ENCODE peak calls at places on chromosomes 12 and 14, in four cellular contexts. One of them, this sample, is unnamed. For H3K4me1, the result is how much of the 10 kb centered on the place peaks cover.

GRCh38 chr14:32618991-32619390 is 289.9 kb downstream of the AKAP6 start:
- DNase-seq in HepG2: no peak
- DNase-seq in right lobe of liver: no peak
- DNase-seq in prostate gland: no peak
- DNase-seq in this sample: no peak

GRCh38 chr12:132766380-132767085 is 4.9 kb upstream of the ANKLE2 start:
- DNase-seq in right lobe of liver: peak
- DNase-seq in prostate gland: no peak
- DNase-seq in HepG2: no peak
- DNase-seq in this sample: no peak

GRCh38 chr14:79253576-79253975 is 957.7 kb downstream of the DIO2 start:
- DNase-seq in HepG2: no peak
- DNase-seq in prostate gland: no peak
- DNase-seq in right lobe of liver: no peak
- DNase-seq in this sample: no peak

GRCh38 chr12:112823582-112824149 is 32.1 kb downstream of the RPH3A start:
- DNase-seq in HepG2: no peak
- DNase-seq in prostate gland: no peak
- DNase-seq in right lobe of liver: no peak
- DNase-seq in this sample: no peak

GRCh38 chr14:35331605-35332516 is 39.7 kb downstream of the PSMA6 start:
- DNase-seq in right lobe of liver: no peak
- DNase-seq in prostate gland: peak
- DNase-seq in HepG2: peak
- DNase-seq in this sample: no peak

GRCh38 chr12:22974865-22975264 is 349.9 kb downstream of the ETNK1 start:
- DNase-seq in HepG2: peak
- DNase-seq in prostate gland: no peak
- DNase-seq in right lobe of liver: no peak
- DNase-seq in this sample: no peak

GRCh38 chr12:59700145-59700435 is 104.3 kb downstream of the SLC16A7 start:
- DNase-seq in prostate gland: no peak
- DNase-seq in right lobe of liver: no peak
- DNase-seq in HepG2: no peak
- DNase-seq in this sample: no peak

GRCh38 chr12:130486891-130487416 is 149.3 kb downstream of the PIWIL1 start:
- DNase-seq in right lobe of liver: no peak
- DNase-seq in prostate gland: no peak
- DNase-seq in HepG2: no peak
- DNase-seq in this sample: no peak

GRCh38 chr14:69041783-69042182 is 62.7 kb upstream of the ACTN1 start:
- DNase-seq in right lobe of liver: no peak
- DNase-seq in HepG2: no peak
- DNase-seq in prostate gland: no peak
- DNase-seq in this sample: no peak

GRCh38 chr14:93059917-93060545 is 55.7 kb downstream of the ITPK1 start:
- DNase-seq in prostate gland: no peak
- DNase-seq in right lobe of liver: no peak
- DNase-seq in HepG2: no peak
- DNase-seq in this sample: peak

GRCh38 chr12:29599397-29599796 is 101.9 kb upstream of the OVCH1 start:
- DNase-seq in prostate gland: no peak
- DNase-seq in right lobe of liver: no peak
- DNase-seq in HepG2: no peak
- DNase-seq in this sample: no peak

GRCh38 chr12:6869049-6870021 is 2.0 kb downstream of the TPI1 start:
- DNase-seq in right lobe of liver: peak
- DNase-seq in prostate gland: peak
- DNase-seq in HepG2: peak
- DNase-seq in this sample: peak

DNA sequence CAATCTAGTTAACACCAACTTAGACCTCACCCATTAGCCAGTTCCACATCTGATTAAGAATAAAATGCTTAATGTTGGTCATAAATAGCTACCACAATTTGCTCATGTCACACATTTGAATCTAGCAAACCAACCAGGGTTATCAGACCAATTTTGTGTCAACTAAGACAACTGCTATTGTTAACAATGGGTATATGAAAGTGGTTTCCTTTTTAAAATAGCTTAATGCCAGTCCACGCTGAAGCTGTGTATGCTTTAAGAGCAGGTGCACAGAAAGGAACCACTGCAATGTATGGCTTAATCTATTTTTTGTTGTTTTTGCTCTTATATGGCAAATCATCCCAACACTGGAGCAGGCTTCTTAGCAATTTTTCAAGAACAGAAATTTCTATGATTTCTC is 45.6 kb upstream of the SELPLG start:
- DNase-seq in prostate gland: no peak
- DNase-seq in right lobe of liver: no peak
- DNase-seq in HepG2: no peak
- DNase-seq in this sample: no peak
- H3K27ac ChIP-seq in prostate gland: no peak
- H3K27ac ChIP-seq in right lobe of liver: no peak
- H3K27ac ChIP-seq in HepG2: no peak
- H3K27ac ChIP-seq in this sample: no peak

GRCh38 chr12:8548192-8548591 is 7.5 kb upstream of the CLEC4E start:
- DNase-seq in HepG2: no peak
- DNase-seq in prostate gland: no peak
- DNase-seq in right lobe of liver: no peak
- DNase-seq in this sample: no peak

GRCh38 chr12:8549381-8549780 is 8.7 kb upstream of the CLEC4E start:
- DNase-seq in right lobe of liver: no peak
- DNase-seq in HepG2: no peak
- DNase-seq in prostate gland: no peak
- DNase-seq in this sample: no peak

GRCh38 chr12:8541591-8541990 is 886 bp upstream of the CLEC4E start:
- DNase-seq in HepG2: no peak
- DNase-seq in prostate gland: no peak
- DNase-seq in right lobe of liver: no peak
- DNase-seq in this sample: no peak

GRCh38 chr12:8544295-8544694 is 3.6 kb upstream of the CLEC4E start:
- DNase-seq in right lobe of liver: peak
- DNase-seq in HepG2: peak
- DNase-seq in prostate gland: peak
- DNase-seq in this sample: peak
- TF ChIP-seq CTCF in right lobe of liver: peak
- TF ChIP-seq CTCF in HepG2: peak
- TF ChIP-seq CTCF in prostate gland: peak
- TF ChIP-seq CTCF in this sample: peak

DNA sequence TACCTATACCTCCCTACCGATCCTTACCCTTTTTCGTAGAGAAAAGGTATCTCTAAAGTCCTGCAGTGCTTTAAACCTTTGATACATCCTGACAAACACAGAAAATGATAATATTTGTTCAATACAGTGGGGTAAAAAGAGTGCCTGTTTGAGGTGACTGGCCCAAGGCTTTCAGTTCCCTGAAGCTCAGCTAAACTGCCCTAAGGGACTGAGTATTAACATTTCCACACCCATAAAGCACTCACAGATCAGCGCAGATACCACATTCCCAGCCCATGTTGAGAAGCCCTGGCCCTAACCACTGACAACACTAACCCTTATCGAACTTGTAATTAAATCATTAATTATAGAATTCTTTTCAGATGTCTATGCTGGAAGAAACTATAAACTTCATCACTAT is 108.7 kb downstream of the DIP2B start:
- DNase-seq in right lobe of liver: no peak
- DNase-seq in prostate gland: no peak
- DNase-seq in HepG2: no peak
- DNase-seq in this sample: no peak
- H3K4me1 ChIP-seq in right lobe of liver: under half
- H3K4me1 ChIP-seq in prostate gland: under half
- H3K4me1 ChIP-seq in HepG2: under half
- H3K4me1 ChIP-seq in this sample: under half

GRCh38 chr12:122896662-122897061 is 738 bp upstream of the VPS37B start:
- DNase-seq in right lobe of liver: no peak
- DNase-seq in HepG2: no peak
- DNase-seq in prostate gland: no peak
- DNase-seq in this sample: no peak
- H3K27ac ChIP-seq in right lobe of liver: no peak
- H3K27ac ChIP-seq in HepG2: peak
- H3K27ac ChIP-seq in prostate gland: no peak
- H3K27ac ChIP-seq in this sample: peak

DNA sequence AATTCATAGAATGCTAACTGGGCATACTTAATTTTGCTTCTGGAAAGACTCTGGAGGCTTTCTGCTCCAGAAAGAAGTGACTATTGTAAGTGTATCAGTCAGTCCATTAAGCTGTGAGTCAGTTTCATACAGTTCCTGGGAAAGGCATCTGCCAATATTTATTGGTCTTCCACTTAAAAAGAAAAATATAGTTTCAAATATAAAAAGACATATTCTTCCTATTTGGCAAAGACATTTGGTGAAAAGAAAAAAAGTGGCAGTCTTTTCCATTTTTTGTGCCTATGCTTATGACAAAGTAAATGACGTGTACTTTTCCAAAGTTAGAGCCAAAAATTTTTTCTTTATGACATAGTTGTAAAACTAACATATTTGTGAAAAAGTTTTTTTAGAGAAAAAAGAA is 12.3 kb downstream of the TMEM30B start:
- DNase-seq in prostate gland: no peak
- DNase-seq in HepG2: no peak
- DNase-seq in right lobe of liver: no peak
- DNase-seq in this sample: no peak
- TF ChIP-seq CTCF in prostate gland: no peak
- TF ChIP-seq CTCF in HepG2: no peak
- TF ChIP-seq CTCF in right lobe of liver: no peak
- TF ChIP-seq CTCF in this sample: no peak